ENCODE peak calls at places on chromosome 20, in nine cellular contexts. W is AG10803, H is mammary epithelial cell, K is fibroblast of mammary gland, P is astrocyte of the cerebellum, S is brain microvascular endothelial cell, Y is A549, F is esophagus squamous epithelium, E is progenitor cell of endocrine pancreas. I is an unnamed sample.

GRCh38 chr20:29689411-29690225 is 1567.8 kb upstream of the DEFB115 start:
- DNase-seq in Y (no peak), H (no peak), P (no peak), S (no peak), W (peak; percentile 18), F (no peak), E (no peak), K (peak; percentile 1), I (no peak)

GRCh38 chr20:32232487-32232886 is 24.8 kb downstream of the POFUT1 start:
- DNase-seq in P (no peak), Y (no peak), F (no peak), H (no peak), K (no peak), S (no peak), E (no peak), W (no peak), I (no peak)

GRCh38 chr20:20365593-20365992 is 2.3 kb upstream of the INSM1 start:
- DNase-seq in Y (no peak), F (no peak), K (no peak), H (no peak), W (no peak), E (no peak), S (no peak), P (no peak), I (no peak)

GRCh38 chr20:645318-646106 is 7.5 kb downstream of the SRXN1 start:
- DNase-seq in S (peak; percentile 41), F (no peak), Y (peak; percentile 87), E (peak; percentile 77), H (peak; percentile 35), P (peak; percentile 24), K (peak; percentile 54), W (peak; percentile 50), I (peak; percentile 88)

GRCh38 chr20:52972190-52972937 is at the start of gene TSHZ2:
- DNase-seq in S (peak; percentile 0), W (peak; percentile 75), P (no peak), E (peak; percentile 43), Y (peak; percentile 4), H (peak; percentile 81), K (peak; percentile 84), F (peak; percentile 6), I (no peak)

GRCh38 chr20:11660673-11661072 is 257.0 kb upstream of the BTBD3 start:
- DNase-seq in K (no peak), W (no peak), P (no peak), E (no peak), Y (no peak), H (no peak), S (no peak), F (no peak), I (no peak)

GRCh38 chr20:62561182-62561581 is 81.1 kb upstream of the SLCO4A1 start:
- DNase-seq in F (no peak), Y (no peak), W (no peak), E (no peak), S (no peak), P (no peak), H (no peak), K (no peak), I (no peak)

GRCh38 chr20:25271486-25272222 is 23.8 kb downstream of the PYGB start:
- DNase-seq in F (no peak), P (no peak), S (no peak), Y (no peak), E (no peak), W (no peak), K (no peak), H (no peak), I (no peak)

GRCh38 chr20:19252670-19253120 is 40.3 kb downstream of the SLC24A3 start:
- DNase-seq in P (no peak), Y (no peak), E (no peak), S (no peak), H (no peak), F (no peak), K (peak; percentile 83), W (peak; percentile 84), I (no peak)

GRCh38 chr20:63194007-63194820 is 21.7 kb downstream of the YTHDF1 start:
- DNase-seq in H (no peak), E (no peak), K (no peak), P (no peak), S (no peak), F (no peak), Y (no peak), W (no peak), I (no peak)

GRCh38 chr20:37833172-37833915 is 69.6 kb upstream of the VSTM2L start:
- DNase-seq in S (no peak), W (no peak), Y (no peak), K (no peak), E (no peak), F (no peak), P (no peak), H (no peak), I (no peak)

GRCh38 chr20:43987018-43987417 is 72.4 kb downstream of the TOX2 start:
- DNase-seq in H (no peak), F (no peak), Y (no peak), K (no peak), E (no peak), W (no peak), P (no peak), S (no peak), I (no peak)

GRCh38 chr20:38369387-38369786 is 23.1 kb downstream of the LBP start:
- DNase-seq in K (no peak), S (peak; percentile 10), Y (no peak), H (no peak), W (no peak), F (no peak), P (no peak), E (no peak), I (no peak)

GRCh38 chr20:63957004-63957689 is 931 bp upstream of the UCKL1 start:
- DNase-seq in W (peak; percentile 56), K (peak; percentile 60), Y (peak; percentile 82), F (no peak), S (no peak), E (peak; percentile 49), H (peak; percentile 72), P (no peak), I (no peak)

GRCh38 chr20:43731469-43731868 is 4.7 kb upstream of the GTSF1L start:
- DNase-seq in E (no peak), H (no peak), P (peak; percentile 57), F (no peak), S (peak; percentile 42), Y (no peak), K (peak; percentile 89), W (peak; percentile 46), I (no peak)

GRCh38 chr20:63945921-63946920 is 10.0 kb downstream of the UCKL1 start:
- DNase-seq in F (no peak), K (no peak), Y (no peak), E (no peak), W (no peak), H (no peak), S (no peak), P (no peak), I (no peak)

GRCh38 chr20:31820228-31820627 is 1.1 kb downstream of the MYLK2 start:
- DNase-seq in W (no peak), F (no peak), Y (no peak), S (no peak), P (no peak), E (no peak), H (no peak), K (no peak), I (no peak)

GRCh38 chr20:25071722-25072121 is 10.2 kb downstream of the VSX1 start:
- DNase-seq in F (no peak), H (no peak), S (no peak), W (no peak), E (no peak), K (no peak), P (no peak), Y (no peak), I (peak; percentile 22)

GRCh38 chr20:61640171-61640570 is 388.1 kb downstream of the CDH4 start:
- DNase-seq in P (peak; percentile 32), Y (no peak), F (no peak), E (no peak), S (no peak), W (peak; percentile 92), K (peak; percentile 58), H (no peak), I (no peak)

GRCh38 chr20:47066484-47067270 is 172.0 kb downstream of the EYA2 start:
- DNase-seq in F (no peak), P (no peak), W (no peak), E (no peak), H (no peak), Y (no peak), S (peak; percentile 14), K (peak; percentile 24), I (no peak)

GRCh38 chr20:49602370-49603208 is 34.7 kb upstream of the PTGIS start:
- DNase-seq in F (no peak), Y (no peak), P (no peak), E (no peak), K (no peak), S (no peak), W (no peak), H (no peak), I (no peak)
- TF ChIP-seq CTCF in F (no peak), Y (no peak), P (no peak), E (no peak), K (no peak), S (no peak), W (no peak), H (no peak), I (no peak)

DNA sequence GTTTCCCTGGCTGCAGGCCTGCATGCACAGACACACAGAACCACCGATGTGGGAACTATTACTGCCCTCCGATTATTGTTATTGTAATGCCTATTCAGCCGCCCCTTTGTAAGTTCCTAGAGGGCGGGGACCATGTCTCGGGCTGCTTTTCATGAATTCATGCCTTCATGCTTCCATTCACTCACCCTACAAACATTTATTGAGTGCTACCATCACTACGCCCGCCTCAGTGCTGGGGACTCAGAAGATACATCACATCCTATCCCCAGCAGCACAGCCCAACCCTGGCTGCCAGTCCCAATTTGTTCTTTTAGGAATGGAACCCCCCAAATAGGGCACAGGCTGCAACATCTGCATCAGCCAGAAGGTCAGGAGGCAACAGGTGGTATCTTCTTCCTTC is 75.9 kb downstream of the FOXA2 start:
- DNase-seq in K (no peak), E (no peak), W (no peak), H (no peak), Y (no peak), F (no peak), S (no peak), P (no peak), I (no peak)
- TF ChIP-seq CTCF in K (no peak), E (no peak), W (no peak), H (no peak), Y (no peak), F (no peak), S (no peak), P (no peak), I (no peak)

GRCh38 chr20:40606660-40607059 is 82.4 kb downstream of the MAFB start:
- DNase-seq in Y (no peak), S (no peak), W (no peak), H (no peak), K (no peak), P (no peak), E (no peak), F (no peak), I (no peak)
- TF ChIP-seq CTCF in Y (no peak), S (no peak), W (peak; percentile 12), H (peak; percentile 3), K (no peak), P (peak; percentile 32), E (no peak), F (no peak), I (no peak)

DNA sequence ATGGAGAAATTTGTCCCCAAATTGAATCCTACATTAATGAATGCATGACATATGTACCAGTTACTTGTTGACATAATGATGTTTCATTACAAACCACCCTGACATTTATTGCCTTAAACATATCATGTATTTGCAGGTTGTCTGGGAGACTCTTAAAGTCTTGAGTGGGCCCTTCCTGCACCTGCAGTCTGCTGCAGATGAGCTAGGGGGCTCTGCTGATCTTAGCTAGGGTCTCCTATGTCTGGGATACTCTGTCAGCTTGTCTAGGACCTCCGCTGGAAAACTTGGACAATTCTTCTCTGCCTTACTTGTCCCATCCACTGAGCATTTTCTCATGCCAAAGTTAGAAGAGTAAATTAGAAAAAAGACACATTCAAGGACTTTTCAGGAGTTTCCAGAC is 581.6 kb downstream of the HAO1 start:
- DNase-seq in F (no peak), W (no peak), S (no peak), Y (no peak), K (no peak), P (no peak), E (no peak), H (no peak), I (no peak)
- TF ChIP-seq CTCF in F (no peak), W (no peak), S (peak; percentile 33), Y (no peak), K (no peak), P (peak; percentile 14), E (peak; percentile 15), H (no peak), I (peak; percentile 34)

I was measured in type B pancreatic cell.